ENCODE peak calls at places on chromosomes 7 and 10, in six cellular contexts. B is cardiac muscle cell, O is astrocyte, A is neural progenitor cell, V is tibial nerve, L is uterus. Y is an unnamed sample. For H3K27me3, the result is how much of the 10 kb centered on the place peaks cover.

GRCh38 chr10:6020806-6021205 is 41.4 kb downstream of the IL2RA start:
- DNase-seq in L (no peak), O (no peak), A (no peak), B (no peak), V (no peak), Y (peak)

GRCh38 chr10:75208177-75208576 is 2.4 kb upstream of the VDAC2 start:
- DNase-seq in O (peak), A (no peak), V (no peak), L (no peak), B (peak), Y (no peak)

GRCh38 chr10:118409295-118409694 is 67.2 kb upstream of the FAM204A start:
- DNase-seq in A (no peak), V (no peak), B (no peak), O (no peak), L (no peak), Y (no peak)

GRCh38 chr10:133318494-133319127 is 9.9 kb downstream of the ZNF511 start:
- DNase-seq in O (no peak), B (peak), L (peak), A (peak), V (no peak), Y (no peak)

GRCh38 chr7:134935701-134936100 is 50.6 kb upstream of the AGBL3 start:
- DNase-seq in V (no peak), B (no peak), O (peak), L (no peak), A (no peak), Y (no peak)

GRCh38 chr7:131117439-131117838 is 210.2 kb upstream of the MKLN1 start:
- DNase-seq in B (no peak), O (no peak), V (no peak), A (no peak), L (no peak), Y (no peak)

GRCh38 chr7:43694399-43694748 is 34.9 kb downstream of the COA1 start:
- DNase-seq in V (no peak), A (no peak), L (no peak), O (peak), B (peak), Y (peak)

GRCh38 chr7:86968618-86969017 is 90.8 kb downstream of the ELAPOR2 start:
- DNase-seq in V (no peak), O (no peak), A (no peak), B (no peak), L (no peak), Y (no peak)

GRCh38 chr10:22618081-22618785 is 96.1 kb downstream of the PIP4K2A start:
- DNase-seq in B (peak), A (no peak), O (peak), L (no peak), V (no peak), Y (no peak)

GRCh38 chr7:129298268-129298893 is 73.6 kb downstream of the AHCYL2 start:
- DNase-seq in B (peak), V (peak), A (peak), O (peak), L (peak), Y (peak)

GRCh38 chr7:143008007-143008901 is 18.7 kb downstream of the OR9A2 start:
- DNase-seq in L (peak), V (peak), B (peak), O (no peak), A (peak), Y (no peak)

GRCh38 chr10:69576334-69577011 is 3.3 kb upstream of the NEUROG3 start:
- DNase-seq in A (peak), B (no peak), L (no peak), V (no peak), O (no peak), Y (no peak)

GRCh38 chr10:69574571-69574978 is 1.4 kb upstream of the NEUROG3 start:
- DNase-seq in L (no peak), O (no peak), B (no peak), A (peak), V (no peak), Y (no peak)

GRCh38 chr10:69577268-69578232 is 4.3 kb upstream of the NEUROG3 start:
- DNase-seq in L (no peak), V (no peak), O (no peak), A (peak), B (no peak), Y (no peak)

GRCh38 chr10:69573056-69573806 is at the start of gene NEUROG3:
- DNase-seq in A (peak), B (no peak), L (no peak), O (no peak), V (no peak), Y (no peak)

DNA sequence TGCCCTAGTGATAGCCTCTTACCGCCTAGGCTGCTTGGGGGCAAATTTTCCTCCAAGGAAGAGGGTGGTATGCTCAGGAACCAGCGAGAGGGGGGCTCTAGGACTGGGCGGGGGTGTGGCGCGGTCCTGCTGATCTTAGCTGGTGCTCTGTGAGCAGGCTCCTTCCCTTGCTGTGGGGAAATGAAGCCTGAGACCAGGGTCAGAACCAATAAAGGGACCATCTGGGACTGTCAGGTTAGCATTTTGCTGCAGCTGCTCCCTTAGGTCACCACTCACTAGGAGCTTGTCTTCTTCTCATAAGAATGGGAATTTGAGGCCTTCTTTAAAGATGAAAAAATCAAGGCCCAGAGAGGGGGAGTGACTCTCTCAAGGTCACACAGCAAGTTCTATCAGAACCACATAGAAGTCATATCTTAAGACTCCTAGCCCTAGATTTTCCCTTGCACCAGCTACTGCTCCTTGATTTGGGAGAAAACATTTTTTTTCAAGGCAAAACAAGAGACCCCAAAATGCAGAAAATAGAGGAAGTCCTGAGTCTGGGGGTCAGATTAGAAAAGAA is 2.0 kb upstream of the NEUROG3 start:
- DNase-seq in L (no peak), B (no peak), A (no peak), V (no peak), O (no peak), Y (no peak)
- H3K27me3 ChIP-seq in L (under half), B (half or more), A (half or more), V (under half), O (half or more), Y (half or more)

GRCh38 chr10:86289577-86289868 is 77.1 kb downstream of the GRID1 start:
- DNase-seq in O (no peak), B (no peak), A (no peak), V (no peak), L (no peak), Y (no peak)
- TF ChIP-seq CTCF in O (no peak), B (no peak), A (no peak), V (no peak), L (no peak), Y (no peak)

GRCh38 chr7:5691536-5692090 is 89.8 kb downstream of the RNF216 start:
- DNase-seq in B (peak), L (no peak), A (no peak), V (no peak), O (no peak), Y (no peak)
- H3K4me3 ChIP-seq in B (no peak), L (peak), A (no peak), V (no peak), O (peak), Y (no peak)

DNA sequence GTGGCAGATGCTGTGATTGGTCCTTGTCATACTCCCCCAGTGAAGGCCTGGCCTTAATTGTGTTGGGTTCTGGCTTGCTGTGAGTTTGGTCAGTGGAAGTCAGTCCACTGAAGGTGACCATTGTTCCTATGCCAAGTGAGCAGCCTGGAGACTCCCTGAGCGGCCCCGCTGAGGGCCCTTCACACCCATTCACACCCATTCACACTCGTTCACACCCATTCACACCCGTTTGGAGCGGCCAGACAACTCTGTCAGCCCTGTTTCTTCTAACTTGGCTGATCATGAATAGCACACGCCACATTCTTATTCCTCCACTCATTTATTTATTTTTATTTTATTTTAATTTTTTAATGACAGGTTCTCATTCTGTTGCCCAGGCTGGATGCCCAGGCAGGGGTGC is 61.5 kb downstream of the C10orf120 start:
- DNase-seq in A (no peak), L (no peak), B (no peak), O (no peak), V (no peak), Y (no peak)
- H3K27me3 ChIP-seq in A (under half), L (under half), B (under half), O (under half), V (under half), Y (under half)

GRCh38 chr10:15879058-15879457 is 18.8 kb upstream of the MINDY3 start:
- DNase-seq in A (peak), B (peak), L (no peak), V (no peak), O (no peak), Y (no peak)
- TF ChIP-seq CTCF in A (peak), B (peak), L (peak), V (peak), O (peak), Y (peak)

DNA sequence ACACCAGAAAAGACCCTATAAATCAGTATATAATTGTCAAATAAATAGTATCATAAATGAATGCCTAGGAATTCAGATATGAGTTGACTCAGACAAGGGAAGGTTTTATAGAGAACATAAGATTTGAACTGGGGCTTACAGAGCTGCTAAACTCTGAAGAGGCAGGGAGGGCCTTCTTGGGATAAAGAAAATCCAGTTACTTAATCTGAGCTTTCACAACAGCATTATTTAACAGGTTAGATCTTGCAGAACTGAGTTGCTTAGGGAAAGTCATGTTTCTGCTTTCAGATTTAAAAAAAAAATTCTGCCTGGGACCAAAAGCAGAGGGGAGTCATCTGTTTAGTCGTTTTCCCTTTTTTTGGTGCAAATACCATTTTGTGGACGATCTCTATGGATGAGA is 594.8 kb upstream of the FZD8 start:
- DNase-seq in A (no peak), O (no peak), L (no peak), B (no peak), V (no peak), Y (no peak)
- H3K4me3 ChIP-seq in A (no peak), O (no peak), L (no peak), B (no peak), V (no peak), Y (no peak)

GRCh38 chr7:154592392-154592791 is 410.5 kb downstream of the PAXIP1 start:
- DNase-seq in V (no peak), B (no peak), L (no peak), A (no peak), O (no peak), Y (no peak)
- H3K27me3 ChIP-seq in V (under half), B (under half), L (under half), A (under half), O (under half), Y (under half)

GRCh38 chr10:69583106-69583505 is 9.9 kb upstream of the NEUROG3 start:
- DNase-seq in L (no peak), O (no peak), A (no peak), B (no peak), V (no peak), Y (no peak)

DNA sequence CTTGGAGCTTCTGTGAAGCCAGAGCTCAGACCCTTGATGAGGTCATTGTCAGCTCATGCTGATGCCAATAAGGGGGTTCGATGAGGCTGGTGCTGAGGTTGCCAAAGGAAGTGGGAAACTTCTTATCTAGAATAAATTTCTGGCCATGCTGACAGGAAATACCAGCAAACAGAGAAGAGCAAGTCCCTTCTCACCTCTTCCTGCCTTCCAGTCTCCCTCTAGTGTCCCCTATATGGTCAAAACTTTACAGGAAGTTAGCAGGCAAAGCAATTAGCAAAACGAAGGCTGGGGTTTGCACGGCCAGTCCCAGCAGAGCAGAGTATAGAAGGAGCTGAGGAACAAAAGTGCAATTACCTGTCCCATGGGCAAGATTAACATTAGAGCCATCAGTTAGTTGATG is 15.1 kb upstream of the NEUROG3 start:
- DNase-seq in L (no peak), B (no peak), A (no peak), V (no peak), O (no peak), Y (no peak)
- TF ChIP-seq CTCF in L (no peak), B (no peak), A (no peak), V (no peak), O (no peak), Y (no peak)

GRCh38 chr7:76072243-76073148 is 24.6 kb downstream of the MDH2 start:
- DNase-seq in L (no peak), A (no peak), V (no peak), B (no peak), O (no peak), Y (no peak)

GRCh38 chr7:76074306-76074971 is 26.5 kb downstream of the MDH2 start:
- DNase-seq in B (no peak), O (no peak), V (no peak), L (no peak), A (no peak), Y (no peak)

GRCh38 chr7:76073335-76073990 is 25.6 kb downstream of the MDH2 start:
- DNase-seq in B (no peak), V (no peak), A (peak), L (no peak), O (no peak), Y (no peak)

GRCh38 chr7:76069238-76069638 is 21.3 kb downstream of the MDH2 start:
- DNase-seq in L (peak), V (no peak), B (peak), O (peak), A (peak), Y (no peak)

DNA sequence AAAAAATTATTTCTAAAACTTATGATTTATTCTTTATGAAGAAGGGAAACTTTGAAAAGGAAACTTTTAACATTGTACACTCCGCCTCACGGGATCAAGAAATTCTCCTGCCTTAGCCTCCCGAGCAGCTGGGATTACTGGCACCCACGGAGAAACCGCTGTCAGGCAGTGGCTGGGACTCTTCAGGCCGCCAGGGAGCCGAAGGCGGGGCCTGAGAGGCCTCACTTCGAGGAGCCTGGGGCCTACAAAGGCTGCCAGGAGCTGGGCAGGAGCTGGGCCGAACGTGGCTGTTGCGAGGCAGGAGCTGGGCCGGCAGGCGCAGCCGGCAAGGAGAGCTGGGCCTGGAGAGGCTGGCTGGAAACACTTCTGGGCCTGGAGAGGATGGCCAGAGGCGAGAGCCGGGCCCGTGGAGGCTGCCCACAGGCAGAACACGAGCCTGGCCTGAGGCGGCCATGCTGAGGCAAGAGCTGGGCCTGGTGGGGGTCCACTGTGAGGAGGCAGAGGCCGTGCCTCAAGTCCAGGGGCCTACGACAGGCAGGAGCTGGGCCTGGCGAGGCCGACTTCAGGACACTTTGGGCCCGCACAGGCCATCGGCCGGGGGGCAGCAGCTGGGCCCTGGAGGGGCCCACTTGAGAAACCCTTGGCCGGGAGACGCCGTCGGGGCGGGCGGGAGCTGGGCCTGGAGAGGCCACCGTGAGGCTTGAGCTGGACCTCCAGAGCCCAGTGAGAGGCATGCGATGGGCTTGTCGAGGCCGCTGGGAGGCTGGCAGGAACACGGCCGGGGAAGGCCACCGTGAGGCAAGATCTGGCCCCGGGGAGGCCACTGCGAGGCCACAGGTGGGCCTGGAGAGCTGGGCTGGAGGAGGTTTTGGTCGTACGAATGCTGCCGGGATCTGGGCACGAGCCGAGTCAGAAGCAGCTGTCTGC is 23.7 kb downstream of the MDH2 start:
- DNase-seq in A (peak), O (no peak), V (no peak), L (peak), B (peak), Y (no peak)
- H3K4me3 ChIP-seq in A (no peak), O (no peak), V (no peak), L (no peak), B (no peak), Y (no peak)

DNA sequence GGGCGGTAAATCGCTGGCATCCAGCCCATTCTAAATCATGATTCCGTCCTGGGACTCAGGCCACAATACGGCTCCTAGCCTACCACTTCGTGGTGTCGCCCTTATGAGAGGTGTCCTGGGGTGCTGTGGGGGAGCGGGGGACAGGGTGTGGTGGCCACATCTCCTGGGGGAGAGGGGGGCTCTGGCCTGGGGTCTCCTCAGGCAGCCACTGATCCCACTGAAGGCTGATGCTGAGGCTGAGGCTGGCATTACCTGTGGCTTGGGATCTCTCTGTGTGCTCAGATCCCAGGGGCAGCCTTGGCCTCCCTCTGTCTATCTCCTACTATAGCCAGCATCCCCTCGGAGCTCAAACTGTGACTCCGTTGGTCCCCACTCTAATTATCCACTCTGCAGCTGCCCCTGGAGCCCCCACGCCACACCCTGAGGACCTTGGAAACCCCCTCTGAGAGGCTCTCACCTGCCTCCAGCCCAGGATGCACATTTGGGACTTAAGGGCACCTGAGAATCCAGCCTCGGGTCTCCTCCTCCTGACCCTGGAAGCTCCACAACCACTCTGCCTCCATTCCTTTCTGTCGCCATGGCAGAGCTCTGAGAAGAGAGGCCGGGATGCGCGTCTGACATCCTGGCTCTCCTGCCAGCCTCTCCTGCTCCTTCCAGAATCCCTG is 249.3 kb upstream of the TCERG1L start:
- DNase-seq in B (no peak), V (no peak), O (no peak), L (no peak), A (no peak), Y (no peak)
- H3K27me3 ChIP-seq in B (under half), V (under half), O (under half), L (under half), A (under half), Y (under half)

Y was measured in BJ.